ENCODE peak calls at places on chromosomes 6 and 20, in six cellular contexts. B is tibial artery, A is mesendoderm, Y is Panc1, K is cardiac muscle cell, N is aorta. Q is an unnamed sample. For H3K4me1, the result is how much of the 10 kb centered on the place peaks cover.

GRCh38 chr6:12290490-12290820 is 294 bp downstream of the EDN1 start:
- DNase-seq in A (no peak), K (no peak), B (no peak), Y (no peak), N (no peak), Q (no peak)

GRCh38 chr6:10837692-10837996 is 695 bp downstream of the MAK start:
- DNase-seq in B (no peak), Y (no peak), A (peak), K (peak), N (no peak), Q (no peak)

GRCh38 chr6:79841577-79842381 is 105.6 kb downstream of the ELOVL4 start:
- DNase-seq in N (no peak), B (no peak), A (peak), Y (no peak), K (no peak), Q (peak)

GRCh38 chr6:16739329-16739801 is 21.9 kb downstream of the ATXN1 start:
- DNase-seq in Y (no peak), B (no peak), A (peak), K (no peak), N (no peak), Q (no peak)

GRCh38 chr6:85585741-85586140 is 7.9 kb downstream of the SNX14 start:
- DNase-seq in K (no peak), B (no peak), N (no peak), Y (no peak), A (no peak), Q (no peak)

GRCh38 chr6:141326925-141327324 is 805.8 kb upstream of the GJE1 start:
- DNase-seq in K (no peak), N (no peak), Y (no peak), B (no peak), A (no peak), Q (no peak)

GRCh38 chr6:158383542-158383941 is 71.3 kb downstream of the TULP4 start:
- DNase-seq in K (no peak), A (no peak), Y (no peak), N (no peak), B (no peak), Q (no peak)

GRCh38 chr6:122020588-122021271 is 378.7 kb upstream of the HSF2 start:
- DNase-seq in Y (no peak), A (no peak), B (no peak), N (no peak), K (no peak), Q (no peak)

GRCh38 chr20:64106981-64107735 is at the start of gene NPBWR2:
- DNase-seq in Y (no peak), B (no peak), K (no peak), N (peak), A (peak), Q (peak)

GRCh38 chr6:96907498-96907897 is 9.8 kb upstream of the NDUFAF4 start:
- DNase-seq in Y (no peak), B (no peak), N (no peak), K (no peak), A (no peak), Q (no peak)

GRCh38 chr6:22323848-22324247 is 27.0 kb upstream of the PRL start:
- DNase-seq in K (no peak), Y (no peak), A (no peak), B (no peak), N (no peak), Q (no peak)

GRCh38 chr6:134642217-134642616 is 307.7 kb downstream of the ALDH8A1 start:
- DNase-seq in Y (no peak), N (no peak), A (no peak), K (no peak), B (no peak), Q (no peak)

GRCh38 chr6:168200571-168201134 is 118.9 kb downstream of the DACT2 start:
- DNase-seq in B (no peak), Y (no peak), N (no peak), K (no peak), A (no peak), Q (no peak)

GRCh38 chr20:10861619-10862018 is 187.8 kb upstream of the JAG1 start:
- DNase-seq in B (no peak), A (no peak), K (no peak), Y (no peak), N (no peak), Q (no peak)

GRCh38 chr6:33799714-33800113 is 4.1 kb downstream of the MLN start:
- DNase-seq in K (no peak), N (no peak), B (no peak), A (no peak), Y (no peak), Q (no peak)

GRCh38 chr6:17863971-17864754 is 123.3 kb downstream of the KIF13A start:
- DNase-seq in A (peak), B (peak), K (no peak), Y (peak), N (peak), Q (no peak)

GRCh38 chr6:92687278-92687677 is 732.1 kb downstream of the EPHA7 start:
- DNase-seq in B (no peak), A (no peak), K (no peak), N (no peak), Y (no peak), Q (no peak)

GRCh38 chr6:133551847-133552331 is 310.7 kb downstream of the EYA4 start:
- DNase-seq in B (peak), N (peak), Y (no peak), A (peak), K (peak), Q (peak)

GRCh38 chr6:160659562-160659961 is 4.5 kb downstream of the LPA start:
- DNase-seq in B (no peak), N (no peak), A (no peak), Y (no peak), K (no peak), Q (no peak)

GRCh38 chr6:21033575-21034026 is 499.3 kb downstream of the CDKAL1 start:
- DNase-seq in B (peak), K (no peak), A (peak), N (peak), Y (no peak), Q (no peak)

GRCh38 chr20:53658973-53659372 is 65.3 kb upstream of the ZNF217 start:
- DNase-seq in N (no peak), K (no peak), A (no peak), B (no peak), Y (no peak), Q (no peak)

GRCh38 chr6:27791182-27791939 is 120.8 kb downstream of the OR2B2 start:
- DNase-seq in K (peak), Y (peak), A (peak), N (peak), B (peak), Q (peak)

GRCh38 chr6:106134087-106134770 is 48.1 kb downstream of the PRDM1 start:
- DNase-seq in B (no peak), Y (no peak), A (no peak), K (no peak), N (no peak), Q (no peak)

GRCh38 chr6:136772685-136773472 is 19.4 kb downstream of the MAP3K5 start:
- DNase-seq in N (no peak), K (no peak), A (peak), B (no peak), Y (no peak), Q (peak)

GRCh38 chr6:13375360-13375878 is 47.1 kb upstream of the TBC1D7 start:
- DNase-seq in A (no peak), B (no peak), Y (no peak), N (no peak), K (no peak), Q (no peak)

GRCh38 chr6:76230711-76231110 is 158.2 kb upstream of the IMPG1 start:
- DNase-seq in N (no peak), Y (no peak), A (peak), K (no peak), B (no peak), Q (peak)

GRCh38 chr20:32497589-32498224 is 87.4 kb downstream of the NOL4L start:
- DNase-seq in K (no peak), Y (no peak), A (peak), N (peak), B (no peak), Q (peak)

GRCh38 chr20:13231031-13231752 is 10.1 kb downstream of the ISM1 start:
- DNase-seq in B (no peak), N (no peak), A (peak), Y (no peak), K (no peak), Q (no peak)

GRCh38 chr6:90442366-90442765 is 144.5 kb downstream of the MAP3K7 start:
- DNase-seq in K (no peak), Y (no peak), A (no peak), N (no peak), B (no peak), Q (no peak)

GRCh38 chr6:45896783-45897441 is 118.7 kb downstream of the CLIC5 start:
- DNase-seq in K (no peak), Y (no peak), A (no peak), B (peak), N (no peak), Q (no peak)

GRCh38 chr20:7798176-7798575 is 142.1 kb downstream of the HAO1 start:
- DNase-seq in K (no peak), A (no peak), N (no peak), B (no peak), Y (no peak), Q (no peak)

GRCh38 chr6:53250137-53250760 is 98.5 kb downstream of the ELOVL5 start:
- DNase-seq in N (no peak), K (no peak), B (no peak), Y (no peak), A (no peak), Q (no peak)

GRCh38 chr6:148413321-148414094 is 70.9 kb downstream of the SASH1 start:
- DNase-seq in N (no peak), K (no peak), A (peak), Y (no peak), B (no peak), Q (no peak)

GRCh38 chr6:148415511-148416286 is 73.1 kb downstream of the SASH1 start:
- DNase-seq in K (no peak), A (no peak), Y (no peak), N (no peak), B (no peak), Q (no peak)

GRCh38 chr6:148416309-148416965 is 73.8 kb downstream of the SASH1 start:
- DNase-seq in Y (no peak), K (peak), B (no peak), A (no peak), N (no peak), Q (no peak)

GRCh38 chr6:148417045-148417444 is 74.4 kb downstream of the SASH1 start:
- DNase-seq in A (no peak), Y (no peak), N (no peak), K (no peak), B (no peak), Q (no peak)

DNA sequence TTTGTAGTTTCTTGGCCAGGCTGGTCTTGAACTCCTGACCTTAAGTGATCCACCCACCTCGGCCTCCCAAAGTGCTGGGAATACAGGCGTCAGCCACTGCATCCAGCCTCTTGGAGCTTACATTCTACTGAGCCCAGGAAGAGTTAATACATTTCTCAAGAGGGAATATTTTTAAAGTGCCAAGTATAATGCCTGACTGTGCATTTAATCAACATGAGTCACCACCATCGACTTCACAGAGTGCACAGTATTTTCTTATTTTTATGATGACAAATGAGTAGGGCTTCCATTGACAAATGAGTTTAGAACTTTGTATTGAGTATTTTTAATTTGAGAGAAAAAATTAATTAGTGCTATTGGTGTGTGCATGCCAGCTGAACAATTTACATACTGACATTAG is 72.2 kb downstream of the SASH1 start:
- DNase-seq in B (no peak), N (no peak), K (no peak), A (no peak), Y (no peak), Q (no peak)
- H3K27ac ChIP-seq in B (peak), N (no peak), K (no peak), A (no peak), Y (no peak), Q (no peak)

GRCh38 chr6:37514840-37515239 is 15.1 kb upstream of the CCDC167 start:
- DNase-seq in A (no peak), Y (no peak), B (no peak), K (no peak), N (no peak), Q (no peak)
- H3K4me1 ChIP-seq in A (under half), Y (half or more), B (under half), K (under half), N (under half), Q (under half)

GRCh38 chr20:3277686-3278465 is 38.9 kb upstream of the SLC4A11 start:
- DNase-seq in B (no peak), A (peak), K (no peak), Y (no peak), N (no peak), Q (no peak)
- H3K27ac ChIP-seq in B (no peak), A (no peak), K (no peak), Y (no peak), N (no peak), Q (no peak)

GRCh38 chr20:50759678-50760077 is 28.3 kb downstream of the PARD6B start:
- DNase-seq in B (no peak), A (no peak), N (no peak), Y (no peak), K (no peak), Q (no peak)
- H3K4me1 ChIP-seq in B (under half), A (under half), N (under half), Y (half or more), K (under half), Q (under half)